ENCODE peak calls at places on chromosome 17, in five cellular contexts. C, M, F, P and W are unnamed samples.

GRCh38 chr17:6254036-6254435 is 180.9 kb downstream of the AIPL1 start:
- DNase-seq in C (no peak), M (no peak), F (no peak), P (peak; percentile 12), W (peak; percentile 3)

GRCh38 chr17:73288534-73289302 is 23.1 kb downstream of the CDC42EP4 start:
- DNase-seq in C (no peak), M (no peak), F (no peak), P (no peak), W (no peak)

GRCh38 chr17:33868899-33869298 is 386.2 kb upstream of the CCL2 start:
- DNase-seq in C (no peak), M (no peak), F (no peak), P (no peak), W (no peak)

GRCh38 chr17:82021728-82022309 is 859 bp downstream of the CENPX start:
- DNase-seq in C (no peak), M (no peak), F (no peak), P (no peak), W (no peak)

GRCh38 chr17:80124351-80124981 is 22.5 kb downstream of the EIF4A3 start:
- DNase-seq in C (peak; percentile 62), M (no peak), F (no peak), P (peak; percentile 50), W (peak; percentile 75)

GRCh38 chr17:74547736-74548135 is 1.8 kb upstream of the CD300C start:
- DNase-seq in C (no peak), M (no peak), F (no peak), P (no peak), W (no peak)

GRCh38 chr17:54900457-54901229 is at the start of gene TOM1L1:
- DNase-seq in C (peak; percentile 57), M (peak; percentile 49), F (no peak), P (peak; percentile 47), W (peak; percentile 74)

GRCh38 chr17:56159764-56160394 is 6.6 kb downstream of the ANKFN1 start:
- DNase-seq in C (no peak), M (no peak), F (no peak), P (no peak), W (no peak)

GRCh38 chr17:21284319-21285163 is at the start of gene MAP2K3:
- DNase-seq in C (peak; percentile 99), M (peak; percentile 99), F (peak; percentile 99), P (peak; percentile 97), W (peak; percentile 95)

GRCh38 chr17:17906418-17907215 is 65.6 kb downstream of the TOM1L2 start:
- DNase-seq in C (peak; percentile 47), M (no peak), F (no peak), P (no peak), W (no peak)

GRCh38 chr17:81027038-81027437 is 7.9 kb upstream of the BAIAP2 start:
- DNase-seq in C (no peak), M (no peak), F (no peak), P (no peak), W (no peak)

GRCh38 chr17:39573447-39574298 is 34.0 kb downstream of the NEUROD2 start:
- DNase-seq in C (peak; percentile 63), M (peak; percentile 73), F (peak; percentile 33), P (peak; percentile 54), W (peak; percentile 45)

GRCh38 chr17:10337976-10338375 is 34.8 kb downstream of the MYH13 start:
- DNase-seq in C (peak; percentile 98), M (no peak), F (no peak), P (no peak), W (no peak)

GRCh38 chr17:19363114-19363438 is 553 bp upstream of the B9D1 start:
- DNase-seq in C (no peak), M (no peak), F (no peak), P (no peak), W (no peak)
- TF ChIP-seq CTCF in C (no peak), M (no peak), F (no peak), P (no peak), W (no peak)

DNA sequence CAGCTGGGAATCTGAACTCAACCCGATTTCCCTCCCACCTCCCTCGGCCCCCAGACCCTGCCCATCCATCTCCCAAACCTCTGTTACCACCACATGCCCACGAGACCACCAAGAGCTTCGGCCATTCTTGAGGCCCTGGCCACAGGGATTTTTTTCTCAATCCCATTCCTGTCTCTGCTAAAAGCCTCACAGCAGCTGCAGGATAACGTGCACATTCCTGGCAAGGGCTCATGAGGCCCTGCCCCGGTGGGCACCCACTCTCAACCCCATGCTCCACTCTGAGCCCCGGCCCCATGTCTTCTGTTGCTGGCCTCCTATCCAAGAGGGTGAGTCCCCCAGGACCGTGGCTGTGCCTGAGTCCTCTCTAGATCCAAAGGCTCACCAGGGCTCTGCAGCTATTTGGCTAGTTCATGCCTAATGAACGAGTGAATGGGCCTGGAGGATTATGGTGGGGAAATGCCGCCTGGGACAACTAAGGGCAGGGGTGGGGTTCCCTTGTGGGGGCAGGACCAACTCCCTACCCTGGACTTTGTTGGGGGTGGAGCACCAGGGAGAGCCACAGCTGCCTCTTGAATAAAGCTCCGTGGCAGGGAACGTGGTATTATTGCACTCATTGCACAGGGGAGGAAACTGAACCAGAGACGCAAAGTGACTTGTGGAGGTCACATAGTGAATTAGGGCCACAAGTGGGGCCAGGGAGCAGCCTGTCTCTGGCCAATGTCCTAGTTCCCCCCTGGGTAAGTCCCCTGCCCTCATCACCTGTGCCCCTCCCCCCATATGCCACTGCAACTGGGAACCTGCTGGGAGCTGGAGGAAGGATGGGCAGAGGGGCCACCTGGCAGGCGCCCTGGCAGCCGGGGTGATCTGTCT is 113.8 kb upstream of the SMURF2 start:
- DNase-seq in C (no peak), M (no peak), F (no peak), P (no peak), W (no peak)
- H3K4me3 ChIP-seq in C (no peak overlapping the region), M (no peak overlapping the region), F (no peak overlapping the region), P (no peak overlapping the region), W (no peak overlapping the region)

DNA sequence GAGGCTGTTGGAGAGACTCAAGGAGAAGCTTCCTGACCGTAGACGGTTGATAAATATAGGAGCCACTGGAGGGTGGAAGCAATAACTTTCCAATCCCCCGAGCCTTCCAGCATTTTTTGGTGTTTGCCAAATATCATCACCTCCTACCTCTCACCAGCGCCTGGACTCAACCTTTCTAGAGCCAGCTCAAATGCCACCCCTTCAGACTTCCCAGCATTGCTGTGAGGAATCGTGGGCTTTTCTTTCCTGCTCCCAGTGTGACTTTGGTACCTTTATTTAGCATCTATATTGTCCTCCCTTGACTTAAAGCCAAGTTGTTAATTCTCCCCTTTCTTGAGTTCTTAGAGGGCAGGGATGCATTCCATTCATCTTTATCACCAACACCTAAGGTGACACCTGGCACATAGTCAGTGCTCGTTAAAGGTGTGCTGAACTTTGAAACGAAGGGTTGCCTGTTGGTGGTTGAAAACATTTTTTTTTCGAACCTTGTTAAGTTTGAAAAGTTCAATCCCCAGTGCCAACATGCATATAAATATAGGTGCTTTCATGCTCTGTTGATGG is 35.3 kb upstream of the CCR7 start:
- DNase-seq in C (no peak), M (no peak), F (no peak), P (no peak), W (peak; percentile 15)
- TF ChIP-seq CTCF in C (no peak), M (no peak), F (no peak), P (no peak), W (no peak)

GRCh38 chr17:78861229-78861628 is 20.6 kb upstream of the USP36 start:
- DNase-seq in C (no peak), M (no peak), F (no peak), P (no peak), W (no peak)

GRCh38 chr17:78862073-78863023 is 21.7 kb upstream of the USP36 start:
- DNase-seq in C (peak; percentile 95), M (peak; percentile 89), F (peak; percentile 90), P (peak; percentile 96), W (peak; percentile 76)

GRCh38 chr17:78868391-78868790 is 27.8 kb upstream of the USP36 start:
- DNase-seq in C (peak; percentile 83), M (no peak), F (no peak), P (peak; percentile 58), W (no peak)

GRCh38 chr17:78864117-78864516 is 23.5 kb upstream of the USP36 start:
- DNase-seq in C (no peak), M (no peak), F (no peak), P (no peak), W (no peak)

GRCh38 chr17:78865682-78866390 is 25.2 kb upstream of the USP36 start:
- DNase-seq in C (peak; percentile 68), M (peak; percentile 86), F (peak; percentile 85), P (peak; percentile 25), W (peak; percentile 61)
- H3K4me3 ChIP-seq in C (no peak overlapping the region), M (no peak overlapping the region), F (no peak overlapping the region), P (no peak overlapping the region), W (no peak overlapping the region)

DNA sequence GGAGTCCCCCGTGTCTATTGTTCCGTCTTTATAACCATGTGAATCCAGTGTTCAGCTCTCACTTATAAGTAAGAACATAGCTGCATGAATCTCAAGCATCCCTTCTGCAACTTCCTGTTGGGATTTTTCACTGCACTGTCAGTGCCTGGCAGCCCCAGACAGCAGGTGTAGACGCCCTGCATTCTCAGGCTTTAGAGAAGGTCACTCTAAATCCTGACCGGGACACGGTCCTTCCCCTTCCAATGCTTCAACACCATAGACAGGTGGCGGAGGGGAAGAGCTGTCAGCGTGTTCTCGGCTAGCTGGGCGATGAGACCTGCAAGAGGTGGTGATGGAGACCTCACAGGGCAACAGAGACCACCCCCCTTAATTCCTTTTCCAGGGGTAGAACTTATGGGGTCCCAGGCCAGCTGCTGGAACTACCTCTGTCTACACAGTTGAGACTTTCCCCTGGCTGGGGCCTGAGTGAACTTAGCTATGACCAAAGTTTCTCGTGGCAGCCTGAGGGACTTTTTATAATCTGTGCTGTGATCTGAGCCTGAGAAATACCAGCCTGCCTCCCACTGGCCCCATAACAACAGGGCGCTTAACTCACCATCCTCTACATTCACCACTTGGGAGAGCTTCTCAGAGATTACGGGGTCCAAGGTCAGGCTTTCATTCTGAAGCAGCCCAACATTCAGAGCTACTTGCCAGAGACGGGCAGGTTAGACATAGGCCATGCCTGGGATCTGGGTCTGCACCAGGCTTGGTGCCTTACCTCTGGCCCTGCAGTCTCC is 143.2 kb upstream of the TNRC6C start:
- DNase-seq in C (no peak), M (no peak), F (no peak), P (no peak), W (no peak)
- TF ChIP-seq CTCF in C (no peak), M (no peak), F (no peak), P (no peak), W (no peak)

DNA sequence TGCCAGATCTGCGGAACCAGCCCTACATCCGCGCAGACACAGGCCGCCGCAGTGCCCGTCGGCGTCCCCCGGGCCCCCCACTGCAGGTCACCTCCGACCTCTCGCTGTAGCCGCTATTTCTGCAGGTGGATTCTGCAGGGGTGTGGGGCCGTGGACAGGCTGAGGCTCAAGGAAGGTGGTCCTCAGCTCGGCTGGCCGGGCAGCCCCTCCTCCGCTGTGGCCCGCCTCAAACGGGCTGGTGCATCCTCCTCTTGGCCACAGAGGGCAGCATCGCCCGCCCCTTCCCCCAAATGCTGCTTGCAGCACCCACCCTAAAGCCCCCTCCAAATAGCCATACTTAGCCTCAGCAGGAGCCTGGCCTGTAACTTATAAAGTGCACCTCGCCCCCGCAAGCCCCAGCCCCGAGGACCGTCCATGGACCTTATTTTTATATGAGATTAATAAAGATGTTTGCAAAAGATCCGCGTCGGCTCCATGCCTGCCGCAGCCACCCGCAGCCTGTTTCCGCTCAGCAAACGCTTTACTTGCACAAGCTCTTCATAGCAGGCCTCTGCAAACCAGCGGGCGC is 14.9 kb downstream of the SPATA32 start:
- DNase-seq in C (no peak), M (no peak), F (no peak), P (no peak), W (peak; percentile 52)
- H3K4me3 ChIP-seq in C (peak overlapping the region; percentile 52), M (peak overlapping the region; percentile 39), F (peak overlapping the region; percentile 14), P (peak overlapping the region; percentile 55), W (peak overlapping the region; percentile 86)